ENCODE peak calls at places on chromosome 9, in seven cellular contexts. B, R, X, A, V, I and F are unnamed samples.

GRCh38 chr9:114387678-114388431 is at the start of gene AKNA:
- DNase-seq in V (no peak), A (peak), X (peak), I (peak), B (peak), R (peak), F (peak)

GRCh38 chr9:107830479-107830878 is 340.9 kb upstream of the KLF4 start:
- DNase-seq in R (no peak), I (no peak), X (no peak), B (no peak), V (no peak), A (no peak), F (no peak)

GRCh38 chr9:100104314-100104713 is 5.3 kb downstream of the INVS start:
- DNase-seq in R (no peak), X (peak), A (no peak), B (peak), V (no peak), I (no peak), F (no peak)

GRCh38 chr9:136441191-136441680 is 1.6 kb upstream of the INPP5E start:
- DNase-seq in A (no peak), R (no peak), V (no peak), B (peak), I (no peak), X (no peak), F (no peak)

GRCh38 chr9:136564379-136564988 is 18.6 kb upstream of the NOTCH1 start:
- DNase-seq in X (no peak), A (peak), R (peak), B (peak), I (peak), V (no peak), F (no peak)

GRCh38 chr9:99326112-99326916 is 104.2 kb downstream of the SEC61B start:
- DNase-seq in A (no peak), R (no peak), V (no peak), B (no peak), X (no peak), I (no peak), F (no peak)

GRCh38 chr9:114308361-114308950 is 14.4 kb upstream of the ORM1 start:
- DNase-seq in A (peak), I (no peak), X (no peak), V (no peak), R (peak), B (no peak), F (no peak)

GRCh38 chr9:135612981-135613910 is 26.1 kb downstream of the GLT6D1 start:
- DNase-seq in A (no peak), I (no peak), X (no peak), V (no peak), B (no peak), R (no peak), F (no peak)

GRCh38 chr9:113755433-113755832 is 120.7 kb upstream of the ZNF618 start:
- DNase-seq in V (no peak), A (no peak), R (no peak), I (no peak), X (no peak), B (no peak), F (no peak)

GRCh38 chr9:32899181-32899580 is 102.2 kb downstream of the APTX start:
- DNase-seq in X (no peak), I (no peak), V (no peak), A (no peak), R (no peak), B (no peak), F (no peak)

GRCh38 chr9:71483457-71483856 is 284.9 kb downstream of the CEMIP2 start:
- DNase-seq in I (no peak), V (no peak), X (no peak), A (no peak), R (no peak), B (no peak), F (no peak)

GRCh38 chr9:136502940-136503550 is 20.2 kb upstream of the SEC16A start:
- DNase-seq in B (no peak), A (no peak), V (no peak), X (no peak), R (no peak), I (no peak), F (no peak)

GRCh38 chr9:3457171-3457570 is 68.6 kb downstream of the RFX3 start:
- DNase-seq in X (no peak), V (no peak), R (no peak), A (no peak), I (no peak), B (no peak), F (no peak)

GRCh38 chr9:94150279-94150828 is 66.1 kb downstream of the PTPDC1 start:
- DNase-seq in V (no peak), I (no peak), R (no peak), X (peak), A (no peak), B (no peak), F (no peak)

GRCh38 chr9:89743576-89744254 is 138.9 kb downstream of the GADD45G start:
- DNase-seq in X (no peak), R (no peak), A (no peak), I (no peak), V (no peak), B (no peak), F (no peak)

GRCh38 chr9:110821064-110821463 is 152.5 kb downstream of the MUSK start:
- DNase-seq in R (no peak), V (no peak), X (no peak), B (no peak), A (no peak), I (no peak), F (no peak)

GRCh38 chr9:4537581-4537980 is 47.3 kb downstream of the SLC1A1 start:
- DNase-seq in V (no peak), I (no peak), B (no peak), X (no peak), R (no peak), A (no peak), F (no peak)

GRCh38 chr9:3189113-3189861 is 336.5 kb downstream of the RFX3 start:
- DNase-seq in X (no peak), I (no peak), V (no peak), B (no peak), R (no peak), A (no peak), F (no peak)

GRCh38 chr9:5698810-5699556 is 70.1 kb downstream of the RIC1 start:
- DNase-seq in R (no peak), V (no peak), I (no peak), A (no peak), B (no peak), X (peak), F (no peak)

GRCh38 chr9:33082538-33083326 is 6.3 kb upstream of the SMU1 start:
- DNase-seq in X (peak), R (no peak), B (no peak), A (peak), V (no peak), I (no peak), F (no peak)

GRCh38 chr9:126474786-126475485 is 138.8 kb upstream of the LMX1B start:
- DNase-seq in A (no peak), B (peak), X (no peak), I (no peak), V (no peak), R (no peak), F (no peak)

GRCh38 chr9:130854086-130854485 is 19.0 kb downstream of the ABL1 start:
- DNase-seq in B (no peak), R (no peak), A (no peak), X (no peak), I (no peak), V (no peak), F (no peak)

GRCh38 chr9:38030658-38031057 is 38.4 kb downstream of the SHB start:
- DNase-seq in R (no peak), I (no peak), B (no peak), V (no peak), A (no peak), X (no peak), F (no peak)

GRCh38 chr9:114093761-114094505 is 5.2 kb downstream of the KIF12 start:
- DNase-seq in X (no peak), A (peak), I (no peak), R (no peak), B (no peak), V (no peak), F (no peak)

GRCh38 chr9:109381011-109381729 is 60.3 kb upstream of the EPB41L4B start:
- DNase-seq in R (no peak), X (peak), I (peak), A (no peak), B (no peak), V (no peak), F (no peak)

GRCh38 chr9:133419005-133419404 is 1.2 kb upstream of the REXO4 start:
- DNase-seq in V (no peak), R (no peak), B (no peak), X (no peak), A (no peak), I (no peak), F (no peak)

GRCh38 chr9:16032799-16033198 is 480.0 kb downstream of the CCDC171 start:
- DNase-seq in X (peak), A (no peak), V (no peak), R (no peak), B (no peak), I (no peak), F (no peak)

GRCh38 chr9:100474082-100474949 is 1.4 kb downstream of the TMEFF1 start:
- DNase-seq in X (peak), I (no peak), B (no peak), R (no peak), A (no peak), V (no peak), F (no peak)

GRCh38 chr9:88303785-88304495 is 84.3 kb upstream of the SPIN1 start:
- DNase-seq in I (peak), A (no peak), B (peak), X (peak), R (no peak), V (no peak), F (no peak)

GRCh38 chr9:128554155-128554862 is 1.9 kb downstream of the SPTAN1 start:
- DNase-seq in B (peak), I (peak), A (no peak), V (no peak), X (peak), R (peak), F (peak)

GRCh38 chr9:92717201-92718085 is 47.2 kb downstream of the BICD2 start:
- DNase-seq in I (no peak), R (no peak), X (no peak), B (no peak), A (peak), V (no peak), F (no peak)

GRCh38 chr9:35110327-35110758 is 5.3 kb downstream of the ATOSB start:
- DNase-seq in X (peak), R (no peak), V (no peak), A (no peak), I (peak), B (peak), F (peak)

GRCh38 chr9:131081868-131082267 is 14.5 kb upstream of the AIF1L start:
- DNase-seq in R (no peak), A (no peak), V (no peak), B (no peak), I (no peak), X (no peak), F (no peak)

GRCh38 chr9:133708770-133709611 is 29.2 kb downstream of the SARDH start:
- DNase-seq in I (no peak), V (no peak), A (peak), X (no peak), B (no peak), R (no peak), F (no peak)

GRCh38 chr9:135330307-135330631 is 149.3 kb upstream of the PPP1R26 start:
- DNase-seq in A (no peak), I (no peak), R (no peak), X (no peak), V (no peak), B (no peak), F (no peak)

GRCh38 chr9:113538646-113539430 is 75.3 kb downstream of the RGS3 start:
- DNase-seq in I (no peak), X (no peak), R (no peak), A (peak), V (no peak), B (no peak), F (no peak)

GRCh38 chr9:97982191-97982718 is 886 bp upstream of the ANP32B start:
- DNase-seq in X (no peak), I (no peak), R (no peak), B (no peak), V (no peak), A (no peak), F (no peak)